ENCODE peak calls at places on chromosomes 12 and 14, in four cellular contexts. Q is uterus, L is GM12865, O is AG09309. D is an unnamed sample.

GRCh38 chr12:39617887-39618286 is 1.7 kb downstream of the ABCD2 start:
- DNase-seq in Q (no peak), L (peak), O (no peak), D (no peak)

GRCh38 chr14:76647699-76648298 is 113.5 kb upstream of the VASH1 start:
- DNase-seq in Q (no peak), L (peak), O (peak), D (peak)

GRCh38 chr12:124096109-124096508 is 123.1 kb downstream of the ZNF664 start:
- DNase-seq in Q (no peak), L (no peak), O (no peak), D (no peak)

GRCh38 chr12:124620606-124621295 is 53.3 kb upstream of the NCOR2 start:
- DNase-seq in Q (no peak), L (no peak), O (no peak), D (no peak)

GRCh38 chr12:42144424-42145196 is at the start of gene GXYLT1:
- DNase-seq in Q (peak), L (peak), O (peak), D (peak)

GRCh38 chr12:7961395-7962188 is 25.6 kb upstream of the SLC2A3 start:
- DNase-seq in Q (no peak), L (no peak), O (no peak), D (no peak)

GRCh38 chr12:66683073-66683472 is 4.2 kb upstream of the GRIP1 start:
- DNase-seq in Q (no peak), L (no peak), O (no peak), D (no peak)

GRCh38 chr14:81221579-81222102 is 882 bp upstream of the GTF2A1 start:
- DNase-seq in Q (no peak), L (peak), O (no peak), D (no peak)

GRCh38 chr14:93099187-93099586 is 16.5 kb downstream of the ITPK1 start:
- DNase-seq in Q (no peak), L (no peak), O (no peak), D (no peak)

GRCh38 chr12:119258149-119258548 is 76.4 kb upstream of the CCDC60 start:
- DNase-seq in Q (no peak), L (peak), O (no peak), D (no peak)

GRCh38 chr12:77999074-77999715 is 168.5 kb downstream of the NAV3 start:
- DNase-seq in Q (no peak), L (peak), O (no peak), D (no peak)

GRCh38 chr12:43015090-43015737 is 425.7 kb upstream of the PRICKLE1 start:
- DNase-seq in Q (no peak), L (no peak), O (no peak), D (no peak)

GRCh38 chr12:120015313-120015712 is 26.3 kb downstream of the BICDL1 start:
- DNase-seq in Q (no peak), L (peak), O (no peak), D (no peak)

GRCh38 chr14:41925409-41925808 is 318.7 kb downstream of the LRFN5 start:
- DNase-seq in Q (no peak), L (no peak), O (no peak), D (no peak)
- TF ChIP-seq CTCF in Q (no peak), L (no peak), O (peak), D (no peak)

GRCh38 chr12:17593715-17594406 is 496.1 kb downstream of the RERGL start:
- DNase-seq in Q (no peak), L (no peak), O (no peak), D (no peak)

GRCh38 chr12:17591113-17591512 is 498.9 kb downstream of the RERGL start:
- DNase-seq in Q (no peak), L (no peak), O (no peak), D (no peak)

GRCh38 chr12:17592472-17592871 is 497.5 kb downstream of the RERGL start:
- DNase-seq in Q (no peak), L (no peak), O (no peak), D (no peak)

GRCh38 chr12:17588968-17589367 is 501.0 kb downstream of the RERGL start:
- DNase-seq in Q (no peak), L (no peak), O (no peak), D (peak)
- TF ChIP-seq CTCF in Q (no peak), L (peak), O (no peak), D (peak)

DNA sequence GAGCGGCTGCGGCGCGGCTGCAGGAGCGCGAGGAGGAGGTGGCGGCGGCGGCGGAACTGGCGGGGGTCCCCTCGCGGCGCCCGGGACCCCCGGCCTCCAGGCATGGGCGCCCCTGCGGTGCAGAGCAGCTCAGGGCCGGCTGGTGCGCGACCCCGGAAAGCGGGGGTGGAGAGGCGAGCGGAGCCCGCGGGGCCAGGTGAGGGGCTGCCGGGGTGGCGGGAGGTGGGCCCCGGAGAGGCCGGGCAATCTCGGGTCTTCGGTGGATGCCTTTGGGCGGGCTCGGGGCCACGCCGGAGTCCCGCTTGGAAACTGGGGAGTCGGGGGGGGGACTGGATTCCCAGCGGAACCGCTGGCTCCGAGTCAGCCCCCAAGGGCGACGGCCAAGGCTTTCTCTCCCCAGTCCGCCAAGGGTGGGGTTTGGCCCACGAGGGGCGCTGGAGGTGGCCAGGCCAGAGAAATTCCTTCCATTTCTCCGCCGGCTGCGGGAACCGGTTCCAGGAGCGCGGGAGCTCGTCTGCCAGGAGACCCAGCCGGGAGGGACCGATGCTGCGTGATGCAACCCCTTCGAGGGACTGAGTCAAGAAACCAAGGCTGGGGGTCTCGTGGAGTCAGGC is 13.9 kb upstream of the NR4A1 start:
- DNase-seq in Q (peak), L (no peak), O (no peak), D (peak)
- TF ChIP-seq CTCF in Q (no peak), L (no peak), O (peak), D (no peak)

GRCh38 chr14:36207500-36207899 is 31.0 kb upstream of the PTCSC3 start:
- DNase-seq in Q (no peak), L (no peak), O (no peak), D (no peak)
- TF ChIP-seq CTCF in Q (no peak), L (no peak), O (peak), D (peak)

GRCh38 chr12:53474819-53475218 is 22.9 kb downstream of the PCBP2 start:
- DNase-seq in Q (no peak), L (no peak), O (no peak), D (no peak)

GRCh38 chr12:53479314-53479713 is 19.9 kb downstream of the MAP3K12 start:
- DNase-seq in Q (no peak), L (no peak), O (no peak), D (no peak)

GRCh38 chr12:53478865-53479264 is 20.4 kb downstream of the MAP3K12 start:
- DNase-seq in Q (no peak), L (no peak), O (no peak), D (no peak)

GRCh38 chr12:53474077-53474476 is 22.2 kb downstream of the PCBP2 start:
- DNase-seq in Q (no peak), L (no peak), O (no peak), D (no peak)

DNA sequence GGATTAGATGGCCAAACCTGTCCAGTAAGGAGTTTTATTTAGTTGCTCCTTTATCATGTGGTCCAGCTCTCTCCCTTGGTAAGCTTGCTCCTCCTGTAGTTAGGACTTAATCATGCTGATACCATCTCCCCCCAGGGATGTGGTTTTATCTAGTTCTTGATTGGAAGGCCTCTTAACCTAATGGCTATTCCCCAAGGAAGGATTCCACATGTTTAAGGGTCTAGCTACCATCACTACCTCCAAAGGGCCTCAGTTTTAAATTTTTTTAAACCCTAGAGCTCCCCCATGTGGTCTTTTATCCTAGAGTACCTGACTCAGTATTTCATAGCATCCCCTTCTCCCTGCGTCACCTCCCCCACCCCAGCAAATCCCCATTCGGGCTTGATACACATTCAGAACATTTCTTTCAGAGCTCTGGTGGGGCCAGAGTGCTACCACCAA is 22.5 kb downstream of the MAP3K12 start:
- DNase-seq in Q (no peak), L (no peak), O (no peak), D (no peak)
- TF ChIP-seq CTCF in Q (no peak), L (peak), O (peak), D (no peak)

GRCh38 chr12:627285-627684 is 36.0 kb downstream of the NINJ2 start:
- DNase-seq in Q (no peak), L (no peak), O (no peak), D (no peak)

GRCh38 chr12:623172-623864 is 39.9 kb downstream of the NINJ2 start:
- DNase-seq in Q (no peak), L (no peak), O (no peak), D (no peak)

GRCh38 chr12:622420-622819 is 40.8 kb downstream of the NINJ2 start:
- DNase-seq in Q (no peak), L (peak), O (no peak), D (no peak)

GRCh38 chr12:625998-626397 is 37.2 kb downstream of the NINJ2 start:
- DNase-seq in Q (no peak), L (no peak), O (no peak), D (no peak)

DNA sequence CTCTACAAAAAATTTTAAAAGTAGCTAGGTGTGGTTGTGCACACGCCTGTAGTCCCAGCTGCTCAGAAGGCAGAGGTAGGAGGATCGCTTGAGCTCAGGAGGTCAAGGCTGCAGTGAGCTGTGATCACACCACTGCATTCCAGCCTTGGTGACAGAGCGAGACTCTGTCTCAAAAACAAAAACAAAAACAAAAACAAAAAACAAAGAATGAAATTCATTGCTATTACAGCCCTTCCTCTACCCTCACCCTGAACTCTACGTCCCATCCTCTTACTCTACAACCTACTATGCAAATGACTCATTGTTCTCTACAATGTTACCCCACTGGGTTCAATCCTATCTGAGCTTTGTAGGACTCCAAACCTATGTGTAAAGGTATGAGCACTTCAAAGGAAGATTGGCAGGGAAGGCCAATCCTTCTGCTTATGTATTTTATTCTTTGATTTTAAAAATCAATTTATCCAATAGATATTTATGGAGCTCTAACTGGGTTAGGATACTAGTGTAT is 39.3 kb downstream of the NINJ2 start:
- DNase-seq in Q (no peak), L (no peak), O (no peak), D (no peak)
- TF ChIP-seq CTCF in Q (no peak), L (no peak), O (no peak), D (no peak)

GRCh38 chr14:45810152-45810872 is 557.3 kb upstream of the MIS18BP1 start:
- DNase-seq in Q (no peak), L (peak), O (no peak), D (no peak)
- TF ChIP-seq CTCF in Q (no peak), L (no peak), O (no peak), D (no peak)

GRCh38 chr12:80313184-80313583 is 130.9 kb upstream of the PTPRQ start:
- DNase-seq in Q (no peak), L (no peak), O (no peak), D (no peak)
- TF ChIP-seq CTCF in Q (no peak), L (no peak), O (no peak), D (no peak)